ENCODE peak calls at places on chromosome 6, in five cellular contexts. T is OCI-LY7; B is T-helper 22 cell; G is NCI-H69; Z is CD8-positive, alpha-beta T cell. A is an unnamed sample.

GRCh38 chr6:152954443-152954842 is 28.4 kb downstream of the FBXO5 start:
- DNase-seq in T (no peak), B (no peak), G (peak; percentile 26), Z (no peak), A (no peak)

GRCh38 chr6:74369556-74369993 is 673.6 kb downstream of the CD109 start:
- DNase-seq in T (no peak), B (no peak), G (no peak), Z (no peak), A (no peak)

GRCh38 chr6:85670573-85670972 is 27.9 kb upstream of the SYNCRIP start:
- DNase-seq in T (peak; percentile 8), B (no peak), G (peak; percentile 62), Z (no peak), A (no peak)

GRCh38 chr6:116461563-116462507 is 660 bp downstream of the CALHM6 start:
- DNase-seq in T (no peak), B (peak; percentile 6), G (peak; percentile 91), Z (peak; percentile 51), A (peak; percentile 84)

GRCh38 chr6:87139236-87139635 is 16.1 kb upstream of the ZNF292 start:
- DNase-seq in T (peak; percentile 67), B (peak; percentile 21), G (peak; percentile 73), Z (peak; percentile 56), A (peak; percentile 60)

GRCh38 chr6:6878921-6879585 is 228.7 kb upstream of the RREB1 start:
- DNase-seq in T (no peak), B (no peak), G (no peak), Z (no peak), A (no peak)

GRCh38 chr6:122198922-122199321 is 200.5 kb upstream of the HSF2 start:
- DNase-seq in T (no peak), B (no peak), G (no peak), Z (no peak), A (no peak)

GRCh38 chr6:14361956-14362587 is 244.5 kb downstream of the CD83 start:
- DNase-seq in T (no peak), B (no peak), G (no peak), Z (no peak), A (no peak)

GRCh38 chr6:168472363-168472762 is 31.4 kb downstream of the SMOC2 start:
- DNase-seq in T (no peak), B (no peak), G (no peak), Z (no peak), A (no peak)

GRCh38 chr6:40947876-40948514 is 91.0 kb downstream of the UNC5CL start:
- DNase-seq in T (no peak), B (no peak), G (no peak), Z (no peak), A (no peak)

GRCh38 chr6:100134703-100135102 is 140.7 kb upstream of the MCHR2 start:
- DNase-seq in T (no peak), B (no peak), G (no peak), Z (no peak), A (no peak)

GRCh38 chr6:1311400-1312192 is at the start of gene FOXQ1:
- DNase-seq in T (no peak), B (no peak), G (peak; percentile 49), Z (no peak), A (peak; percentile 56)

GRCh38 chr6:22682979-22683378 is 113.6 kb downstream of the HDGFL1 start:
- DNase-seq in T (no peak), B (no peak), G (no peak), Z (no peak), A (no peak)

GRCh38 chr6:148869589-148869988 is 122.8 kb downstream of the UST start:
- DNase-seq in T (no peak), B (no peak), G (no peak), Z (no peak), A (no peak)

GRCh38 chr6:158233214-158233795 is 65.2 kb downstream of the GTF2H5 start:
- DNase-seq in T (peak; percentile 32), B (no peak), G (peak; percentile 71), Z (no peak), A (no peak)

GRCh38 chr6:20877008-20877937 is 343.0 kb downstream of the CDKAL1 start:
- DNase-seq in T (no peak), B (no peak), G (peak; percentile 53), Z (no peak), A (no peak)

GRCh38 chr6:137904822-137905617 is 38.0 kb downstream of the TNFAIP3 start:
- DNase-seq in T (peak; percentile 14), B (peak; percentile 9), G (no peak), Z (peak; percentile 35), A (no peak)

GRCh38 chr6:44342489-44342888 is at the start of gene SPATS1:
- DNase-seq in T (no peak), B (no peak), G (peak; percentile 80), Z (no peak), A (no peak)

GRCh38 chr6:119540417-119540816 is 190.9 kb upstream of the MAN1A1 start:
- DNase-seq in T (no peak), B (no peak), G (no peak), Z (no peak), A (no peak)

GRCh38 chr6:162726997-162727346 is 594 bp downstream of the PRKN start:
- DNase-seq in T (peak; percentile 37), B (no peak), G (peak; percentile 76), Z (no peak), A (no peak)

GRCh38 chr6:28769626-28770402 is 154.0 kb downstream of the TRIM27 start:
- DNase-seq in T (no peak), B (no peak), G (peak; percentile 8), Z (no peak), A (no peak)

GRCh38 chr6:165729307-165729936 is 66.4 kb upstream of the PDE10A start:
- DNase-seq in T (peak; percentile 34), B (no peak), G (peak; percentile 5), Z (no peak), A (peak; percentile 56)

GRCh38 chr6:149915970-149916865 is 6.7 kb downstream of the RAET1G start:
- DNase-seq in T (no peak), B (no peak), G (no peak), Z (no peak), A (no peak)

A was measured in B cell.